ENCODE peak calls at places on chromosomes 3 and 15, in nine cellular contexts. E is right cardiac atrium; N is activated CD4-positive, alpha-beta T cell treated with anti-CD3 and anti-CD28 coated beads, Interleukin-2, amount 50 U/mL, for 24 hours; L is NCI-H2081; W is Calu3; D is NCI-H1105; I is esophagus muscularis mucosa; V is stimulated activated CD8-positive, alpha-beta memory T cell treated with anti-CD3 and anti-CD28 coated beads, Interleukin-15, amount 100 ng/mL, for 24 hours; C is islet precursor cell. F is an unnamed sample.

GRCh38 chr3:62833538-62833937 is 41.7 kb downstream of the CADPS start:
- DNase-seq in D (no peak), N (no peak), C (no peak), V (no peak), W (no peak), L (no peak), I (no peak), E (no peak), F (no peak)

GRCh38 chr3:112976001-112976400 is 1.1 kb upstream of the CD200R1 start:
- DNase-seq in W (no peak), E (no peak), I (no peak), C (no peak), N (no peak), V (no peak), D (no peak), L (no peak), F (no peak)

GRCh38 chr3:127673191-127674098 is 693 bp downstream of the ABTB1 start:
- DNase-seq in I (no peak), N (no peak), L (peak; percentile 58), D (peak; percentile 25), E (peak; percentile 72), W (peak; percentile 71), V (no peak), C (peak; percentile 81), F (no peak)

GRCh38 chr3:21781371-21781770 is 30.4 kb upstream of the ZNF385D start:
- DNase-seq in L (no peak), I (no peak), W (no peak), N (no peak), E (no peak), D (no peak), C (no peak), V (no peak), F (no peak)

GRCh38 chr3:151445283-151446001 is 15.4 kb downstream of the IGSF10 start:
- DNase-seq in E (peak; percentile 49), I (no peak), V (no peak), C (no peak), D (no peak), N (no peak), W (peak; percentile 17), L (no peak), F (no peak)

GRCh38 chr15:52481915-52482314 is 46.8 kb downstream of the MYO5A start:
- DNase-seq in W (no peak), L (no peak), D (no peak), E (no peak), V (no peak), N (peak; percentile 44), C (no peak), I (no peak), F (no peak)

GRCh38 chr3:181756645-181757044 is 44.9 kb downstream of the SOX2 start:
- DNase-seq in L (peak; percentile 33), N (no peak), I (no peak), C (peak; percentile 54), D (no peak), E (no peak), W (no peak), V (no peak), F (no peak)

GRCh38 chr3:25433106-25433505 is 5.0 kb downstream of the RARB start:
- DNase-seq in W (no peak), N (no peak), C (no peak), I (no peak), L (no peak), E (no peak), D (no peak), V (no peak), F (no peak)

GRCh38 chr3:127629462-127630403 is 748 bp downstream of the PODXL2 start:
- DNase-seq in E (peak; percentile 34), N (no peak), W (no peak), C (no peak), D (peak; percentile 16), I (no peak), V (no peak), L (peak; percentile 37), F (no peak)

GRCh38 chr3:157794771-157795170 is 291.6 kb upstream of the VEPH1 start:
- DNase-seq in E (no peak), C (no peak), I (no peak), D (no peak), V (no peak), N (no peak), L (no peak), W (no peak), F (no peak)

GRCh38 chr3:153901991-153902390 is 219.2 kb upstream of the ARHGEF26 start:
- DNase-seq in E (no peak), D (no peak), V (no peak), I (no peak), N (no peak), L (no peak), C (no peak), W (no peak), F (no peak)

GRCh38 chr3:11582123-11582968 is 61.4 kb downstream of the VGLL4 start:
- DNase-seq in V (no peak), E (peak; percentile 77), L (peak; percentile 39), D (no peak), I (no peak), C (peak; percentile 80), N (no peak), W (peak; percentile 55), F (no peak)

GRCh38 chr15:57060799-57061198 is 142.4 kb downstream of the TCF12 start:
- DNase-seq in V (no peak), W (peak; percentile 33), L (no peak), D (no peak), N (no peak), I (no peak), C (no peak), E (no peak), F (no peak)

GRCh38 chr15:35301088-35301487 is 216.0 kb upstream of the NANOGP8 start:
- DNase-seq in D (no peak), E (no peak), C (no peak), N (no peak), I (no peak), W (no peak), V (no peak), L (no peak), F (no peak)

GRCh38 chr3:156535162-156535627 is 19.7 kb downstream of the SSR3 start:
- DNase-seq in N (no peak), C (peak; percentile 97), I (no peak), E (peak; percentile 78), W (peak; percentile 76), L (no peak), D (no peak), V (no peak), F (no peak)

GRCh38 chr3:192835818-192836468 is 81.7 kb downstream of the MB21D2 start:
- DNase-seq in E (peak; percentile 71), W (no peak), D (no peak), N (no peak), V (no peak), I (no peak), L (no peak), C (no peak), F (no peak)

GRCh38 chr3:165653130-165653778 is 184.0 kb downstream of the BCHE start:
- DNase-seq in V (no peak), D (no peak), W (no peak), N (no peak), C (no peak), L (no peak), E (no peak), I (no peak), F (no peak)

GRCh38 chr3:39177708-39178332 is 14.6 kb downstream of the XIRP1 start:
- DNase-seq in I (peak; percentile 98), E (peak; percentile 94), L (peak; percentile 55), V (peak; percentile 33), D (peak; percentile 42), W (peak; percentile 72), C (peak; percentile 95), N (peak; percentile 62), F (peak; percentile 64)

GRCh38 chr3:122578110-122578740 is 775 bp downstream of the PARP15 start:
- DNase-seq in L (no peak), D (no peak), W (no peak), N (no peak), C (no peak), E (no peak), V (no peak), I (no peak), F (no peak)

GRCh38 chr15:99105516-99106341 is 849 bp downstream of the SYNM start:
- DNase-seq in I (no peak), D (peak; percentile 53), E (peak; percentile 44), W (peak; percentile 63), N (no peak), V (no peak), C (peak; percentile 89), L (peak; percentile 70), F (no peak)

GRCh38 chr15:100717596-100717995 is 115.2 kb downstream of the ASB7 start:
- DNase-seq in I (no peak), N (no peak), D (no peak), W (no peak), E (no peak), L (no peak), V (no peak), C (no peak), F (no peak)

GRCh38 chr3:66463054-66463631 is 37.7 kb downstream of the LRIG1 start:
- DNase-seq in I (no peak), N (no peak), C (no peak), E (no peak), W (no peak), V (no peak), D (no peak), L (no peak), F (no peak)

GRCh38 chr3:9248232-9249191 is 934 bp downstream of the SRGAP3 start:
- DNase-seq in C (no peak), D (peak; percentile 38), L (no peak), W (no peak), E (no peak), N (no peak), I (no peak), V (no peak), F (no peak)

GRCh38 chr3:150721285-150722130 is 17.8 kb upstream of the ERICH6 start:
- DNase-seq in W (no peak), V (no peak), E (no peak), I (no peak), C (no peak), L (peak; percentile 78), D (peak; percentile 77), N (peak; percentile 43), F (no peak)

GRCh38 chr3:49278548-49278947 is 1.5 kb upstream of the C3orf62 start:
- DNase-seq in N (no peak), V (no peak), W (no peak), L (no peak), C (no peak), I (no peak), E (no peak), D (no peak), F (no peak)

GRCh38 chr3:23671901-23672589 is 133.7 kb upstream of the UBE2E1 start:
- DNase-seq in L (no peak), E (peak; percentile 24), D (no peak), W (peak; percentile 45), I (no peak), N (no peak), C (no peak), V (no peak), F (no peak)

GRCh38 chr3:28915711-28916481 is 365.0 kb upstream of the RBMS3 start:
- DNase-seq in D (no peak), C (peak; percentile 79), W (peak; percentile 29), L (peak; percentile 25), V (no peak), N (no peak), I (no peak), E (peak; percentile 18), F (no peak)